ENCODE peak calls at places on chromosomes 7 and 10, in eight cellular contexts. G, D, A, N, C, Y, T and M are unnamed samples.
A peak's percentile ranks its signal among the peaks of the same experiment; 100 is the strongest.

GRCh38 chr10:34739915-34740314 is 75.2 kb downstream of the PARD3 start:
- DNase-seq in A (peak; percentile 47), D (no peak), T (peak; percentile 90), G (peak; percentile 64), C (no peak), Y (peak; percentile 77), N (peak; percentile 65), M (no peak)

GRCh38 chr7:94313926-94314325 is 80.8 kb upstream of the COL1A2 start:
- DNase-seq in T (peak; percentile 70), C (no peak), N (no peak), G (no peak), D (no peak), Y (no peak), A (no peak), M (no peak)

GRCh38 chr7:143391462-143392404 is 10.6 kb downstream of the ZYX start:
- DNase-seq in Y (peak; percentile 63), T (peak; percentile 89), C (no peak), A (no peak), N (no peak), G (peak; percentile 55), D (peak; percentile 70), M (no peak)

GRCh38 chr7:133794490-133794889 is 332.6 kb upstream of the LRGUK start:
- DNase-seq in T (peak; percentile 68), D (no peak), N (no peak), G (no peak), Y (no peak), C (no peak), A (no peak), M (no peak)

GRCh38 chr7:85630904-85631582 is 444.2 kb upstream of the SEMA3D start:
- DNase-seq in A (no peak), N (no peak), C (no peak), T (peak; percentile 10), D (no peak), Y (no peak), G (no peak), M (no peak)

GRCh38 chr7:43211276-43211675 is 98.8 kb downstream of the HECW1 start:
- DNase-seq in A (no peak), N (no peak), G (no peak), Y (no peak), C (peak; percentile 25), D (no peak), T (no peak), M (no peak)

GRCh38 chr7:85516675-85517074 is 329.8 kb upstream of the SEMA3D start:
- DNase-seq in C (no peak), Y (no peak), A (no peak), G (no peak), N (peak; percentile 4), T (peak; percentile 65), D (no peak), M (no peak)

GRCh38 chr7:109868215-109868614 is 1222.7 kb upstream of the LRRN3 start:
- DNase-seq in T (no peak), A (no peak), G (no peak), Y (no peak), D (no peak), N (no peak), C (no peak), M (no peak)

GRCh38 chr10:96369890-96370574 is 11.2 kb upstream of the OPALIN start:
- DNase-seq in A (peak; percentile 58), T (no peak), Y (no peak), G (no peak), D (no peak), N (peak; percentile 56), C (peak; percentile 57), M (no peak)

GRCh38 chr10:122060250-122060649 is 71.3 kb downstream of the TACC2 start:
- DNase-seq in G (peak; percentile 45), Y (no peak), D (no peak), T (peak; percentile 46), N (no peak), C (no peak), A (no peak), M (no peak)

GRCh38 chr7:128104109-128104742 is 73.0 kb upstream of the LRRC4 start:
- DNase-seq in A (peak; percentile 34), N (no peak), T (peak; percentile 48), D (no peak), G (no peak), C (no peak), Y (no peak), M (no peak)

GRCh38 chr7:52431082-52431815 is 604.2 kb upstream of the POM121L12 start:
- DNase-seq in N (no peak), D (no peak), T (no peak), G (no peak), A (no peak), C (no peak), Y (no peak), M (no peak)

GRCh38 chr7:128910569-128910945 is at the start of gene KCP:
- DNase-seq in A (peak; percentile 14), T (no peak), C (no peak), N (no peak), G (no peak), D (no peak), Y (no peak), M (no peak)

GRCh38 chr10:93062499-93063216 is 2.1 kb downstream of the CYP26C1 start:
- DNase-seq in Y (no peak), A (no peak), N (peak; percentile 67), T (peak; percentile 61), C (no peak), D (no peak), G (peak; percentile 33), M (no peak)

GRCh38 chr10:101829561-101830315 is 11.5 kb upstream of the OGA start:
- DNase-seq in G (peak; percentile 77), A (peak; percentile 31), Y (no peak), C (no peak), N (peak; percentile 64), D (peak; percentile 39), T (peak; percentile 71), M (no peak)

DNA sequence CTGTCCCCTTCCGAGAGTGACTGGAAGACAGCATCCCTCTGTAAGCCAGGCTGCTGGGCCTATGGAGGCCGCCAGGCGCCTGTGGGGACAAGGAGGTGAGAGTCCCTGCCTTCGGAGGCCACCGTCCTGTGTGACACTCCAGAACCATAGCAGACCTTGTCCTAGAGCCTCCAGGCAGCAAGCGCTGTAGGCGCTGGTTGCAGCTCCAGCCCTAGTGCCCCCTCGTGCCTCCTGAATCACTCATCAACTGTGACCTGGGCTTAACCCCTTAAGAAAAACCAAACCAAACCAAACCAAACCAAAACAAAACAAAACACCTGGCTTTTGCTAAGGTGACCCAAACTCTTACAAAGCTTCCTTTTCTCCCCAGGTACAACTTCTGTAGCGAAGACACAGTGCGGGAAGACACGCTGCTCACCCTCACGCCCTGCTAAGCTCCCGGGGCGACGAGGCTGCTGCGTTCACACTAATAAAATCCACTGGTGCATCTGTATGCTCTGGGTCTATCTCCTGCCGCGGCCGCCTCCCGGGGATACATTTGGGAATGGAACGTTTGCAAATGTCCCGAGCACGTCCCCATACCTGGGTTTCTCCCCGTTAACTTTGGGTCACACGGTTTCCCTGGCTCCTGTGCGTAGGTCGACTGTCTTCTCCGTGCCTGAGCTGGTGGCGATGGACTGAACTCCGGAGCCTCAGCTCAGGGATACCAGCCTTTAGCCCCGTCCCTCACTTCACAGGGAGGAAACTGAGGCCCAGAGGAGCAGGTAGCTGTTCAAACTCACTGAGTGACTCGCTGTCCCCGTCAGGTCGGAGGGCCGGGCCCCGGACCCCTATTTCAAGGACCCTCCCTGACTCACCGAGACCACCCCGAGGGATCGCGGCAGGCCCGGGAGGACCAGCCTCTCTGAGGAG is 11.8 kb upstream of the PNLIPRP2 start:
- DNase-seq in Y (no peak), T (no peak), N (no peak), D (no peak), A (no peak), G (peak; percentile 42), C (no peak), M (no peak)
- H3K4me3 ChIP-seq in Y (no peak overlapping the region), T (no peak overlapping the region), N (no peak overlapping the region), D (no peak overlapping the region), A (peak overlapping the region; percentile 84), G (peak overlapping the region; percentile 55), C (peak overlapping the region; percentile 50), M (no peak overlapping the region)

GRCh38 chr10:43683451-43684197 is 34.9 kb upstream of the ZNF32 start:
- DNase-seq in C (no peak), T (no peak), N (no peak), Y (no peak), G (no peak), A (no peak), D (no peak), M (no peak)
- TF ChIP-seq CTCF in C (no peak), T (peak; percentile 44), N (peak; percentile 26), Y (peak; percentile 48), G (peak; percentile 19), A (peak; percentile 68), D (peak; percentile 6), M (peak; percentile 34)

DNA sequence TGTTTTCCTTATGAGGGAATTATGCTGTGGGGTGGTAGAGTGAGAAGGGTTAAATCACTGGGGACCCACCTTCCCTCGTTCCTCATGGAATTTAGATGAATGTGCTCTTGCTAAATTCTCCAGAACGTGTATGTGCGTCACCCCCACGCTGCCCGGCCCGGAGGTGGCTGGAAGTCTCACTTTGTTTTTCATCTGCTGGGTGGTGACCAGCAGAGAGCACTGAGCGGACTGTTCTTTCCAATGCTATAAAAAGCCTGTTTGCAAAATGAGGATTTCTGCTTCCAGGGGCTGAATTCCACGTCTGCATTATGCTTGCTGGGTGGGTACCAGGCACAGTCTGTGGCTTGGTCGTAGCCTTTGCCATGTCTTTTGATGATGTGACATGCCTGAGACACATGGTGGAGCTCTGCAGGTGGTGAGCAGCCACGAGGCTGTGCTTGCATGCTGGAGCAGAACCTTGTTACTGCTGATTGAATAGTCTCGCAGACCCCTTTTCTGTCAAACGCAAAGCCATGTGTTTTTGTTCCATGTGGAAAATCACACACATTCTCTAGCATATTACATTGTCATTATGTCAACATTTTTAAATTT is 31.9 kb upstream of the INSYN2A start:
- DNase-seq in Y (no peak), T (peak; percentile 65), A (no peak), C (no peak), G (no peak), N (no peak), D (no peak), M (no peak)
- H3K4me3 ChIP-seq in Y (no peak overlapping the region), T (no peak overlapping the region), A (no peak overlapping the region), C (no peak overlapping the region), G (no peak overlapping the region), N (no peak overlapping the region), D (no peak overlapping the region), M (no peak overlapping the region)

GRCh38 chr7:145088111-145088745 is 252.4 kb upstream of the TPK1 start:
- DNase-seq in T (no peak), A (no peak), D (no peak), G (no peak), N (peak; percentile 24), Y (no peak), C (no peak), M (no peak)

DNA sequence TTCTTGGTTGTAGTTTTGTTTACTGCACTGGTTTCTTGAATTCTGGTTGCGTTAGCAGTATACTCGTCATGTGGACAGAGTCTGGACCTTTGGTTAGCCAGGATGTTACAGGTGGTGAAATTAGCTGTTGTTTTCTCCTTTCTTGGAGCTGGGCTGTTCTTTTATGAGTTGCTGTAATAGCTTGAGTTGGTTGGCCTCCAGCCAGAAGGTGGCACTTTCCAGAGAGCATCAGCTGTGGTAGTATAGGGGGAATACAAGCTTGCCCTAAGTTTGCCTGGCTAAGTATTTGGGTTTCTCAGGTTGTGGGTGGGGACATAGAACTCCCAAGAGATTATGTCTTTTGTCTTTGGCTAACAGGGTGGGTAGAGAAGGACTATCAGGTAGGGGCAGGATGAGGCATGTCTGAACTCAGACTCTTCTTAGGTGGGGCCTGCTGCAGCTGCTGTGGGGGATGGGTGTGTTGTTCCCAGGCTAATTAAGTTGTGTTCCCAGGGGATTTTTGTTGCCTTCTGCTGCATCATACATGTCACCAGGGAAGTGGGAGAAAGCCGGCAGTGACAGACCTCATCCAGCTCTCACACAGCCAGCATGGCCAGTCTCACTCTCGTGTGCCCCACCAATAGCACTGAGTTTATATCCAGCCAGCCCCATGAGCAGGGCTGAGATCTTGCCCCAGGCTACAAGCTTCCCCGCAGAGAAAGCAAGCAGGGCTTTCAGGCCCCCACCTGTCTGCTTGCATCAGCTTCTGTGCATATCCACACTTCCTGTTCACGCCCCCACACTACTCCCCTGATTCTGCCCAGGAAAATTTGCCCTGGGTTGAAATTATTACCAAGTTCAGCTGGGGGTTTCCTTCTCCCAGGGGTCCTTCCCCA is 246.8 kb upstream of the TPK1 start:
- DNase-seq in Y (no peak), A (no peak), D (no peak), N (peak; percentile 96), T (no peak), C (no peak), G (no peak), M (no peak)
- TF ChIP-seq CTCF in Y (no peak), A (no peak), D (no peak), N (no peak), T (no peak), C (no peak), G (no peak), M (no peak)